ENCODE peak calls at places on chromosomes 11 and 22, in four cellular contexts. O, G, N and V are unnamed samples.
A peak's percentile ranks its signal among the peaks of the same experiment; 100 is the strongest.

GRCh38 chr11:82939456-82939855 is 37.9 kb downstream of the DDIAS start:
- DNase-seq in O (no peak), G (no peak), N (no peak), V (no peak)

GRCh38 chr11:97140885-97141494 is 751.2 kb downstream of the JRKL start:
- DNase-seq in O (no peak), G (no peak), N (no peak), V (no peak)

GRCh38 chr22:29205598-29206371 is at the start of gene EMID1:
- DNase-seq in O (no peak), G (peak; percentile 10), N (no peak), V (no peak)

GRCh38 chr11:9249252-9249651 is 15.9 kb downstream of the DENND5A start:
- DNase-seq in O (no peak), G (no peak), N (no peak), V (no peak)

GRCh38 chr11:74397531-74398243 is 546 bp downstream of the PGM2L1 start:
- DNase-seq in O (no peak), G (peak; percentile 56), N (peak; percentile 11), V (no peak)

GRCh38 chr11:6637871-6638270 is 17.7 kb downstream of the DCHS1 start:
- DNase-seq in O (no peak), G (no peak), N (no peak), V (peak; percentile 48)

GRCh38 chr11:60169264-60169915 is 13.5 kb downstream of the MS4A6A start:
- DNase-seq in O (no peak), G (peak; percentile 100), N (peak; percentile 2), V (no peak)

GRCh38 chr11:60971520-60971919 is at the start of gene CD6:
- DNase-seq in O (no peak), G (no peak), N (no peak), V (no peak)

GRCh38 chr22:20259336-20259705 is 8.8 kb downstream of the RTN4R start:
- DNase-seq in O (no peak), G (no peak), N (no peak), V (no peak)

GRCh38 chr22:30435674-30436126 is 10.1 kb downstream of the MTFP1 start:
- DNase-seq in O (no peak), G (peak; percentile 31), N (no peak), V (no peak)

GRCh38 chr22:22593964-22594656 is 35.0 kb upstream of the PRAME start:
- DNase-seq in O (no peak), G (peak; percentile 64), N (peak; percentile 39), V (peak; percentile 6)

GRCh38 chr11:79538775-79539174 is 97.9 kb upstream of the TENM4 start:
- DNase-seq in O (no peak), G (no peak), N (no peak), V (no peak)

GRCh38 chr11:69352715-69353325 is 58.9 kb downstream of the MYEOV start:
- DNase-seq in O (no peak), G (peak; percentile 96), N (peak; percentile 95), V (no peak)

GRCh38 chr22:35099883-35100282 is 33.9 kb downstream of the ISX start:
- DNase-seq in O (no peak), G (no peak), N (no peak), V (no peak)

GRCh38 chr11:46290598-46291309 is 13.3 kb downstream of the CREB3L1 start:
- DNase-seq in O (no peak), G (no peak), N (peak; percentile 94), V (peak; percentile 87)

GRCh38 chr22:22195265-22196017 is 49.1 kb upstream of the VPREB1 start:
- DNase-seq in O (no peak), G (peak; percentile 45), N (peak; percentile 40), V (peak; percentile 24)

GRCh38 chr11:15665368-15665871 is 550.7 kb downstream of the INSC start:
- DNase-seq in O (no peak), G (no peak), N (peak; percentile 81), V (no peak)

GRCh38 chr11:34207487-34207886 is 102.1 kb downstream of the NAT10 start:
- DNase-seq in O (no peak), G (no peak), N (no peak), V (no peak)

GRCh38 chr22:27973851-27974250 is 54.8 kb upstream of the PITPNB start:
- DNase-seq in O (no peak), G (no peak), N (no peak), V (no peak)

GRCh38 chr11:132158091-132158490 is 787.7 kb downstream of the NTM start:
- DNase-seq in O (no peak), G (peak; percentile 32), N (no peak), V (no peak)

GRCh38 chr11:18492888-18493287 is 33.9 kb downstream of the TSG101 start:
- DNase-seq in O (no peak), G (no peak), N (no peak), V (no peak)

GRCh38 chr11:128339721-128340271 is 247.6 kb downstream of the ETS1 start:
- DNase-seq in O (no peak), G (no peak), N (no peak), V (no peak)

GRCh38 chr11:16605440-16605970 is 132.9 kb upstream of the C11orf58 start:
- DNase-seq in O (no peak), G (peak; percentile 5), N (peak; percentile 12), V (no peak)

GRCh38 chr11:18243783-18244362 is 4.6 kb downstream of the SAA2 start:
- DNase-seq in O (no peak), G (peak; percentile 65), N (peak; percentile 67), V (peak; percentile 40)

GRCh38 chr11:115676768-115677167 is 172.6 kb upstream of the CADM1 start:
- DNase-seq in O (no peak), G (no peak), N (peak; percentile 7), V (peak; percentile 75)

GRCh38 chr11:78015878-78016277 is 7.2 kb downstream of the KCTD14 start:
- DNase-seq in O (no peak), G (no peak), N (no peak), V (no peak)

GRCh38 chr11:64765291-64765803 is 5.6 kb upstream of the PYGM start:
- DNase-seq in O (no peak), G (no peak), N (no peak), V (no peak)

GRCh38 chr22:45754822-45755221 is 83.2 kb downstream of the ATXN10 start:
- DNase-seq in O (no peak), G (no peak), N (no peak), V (no peak)

GRCh38 chr11:31820438-31820818 is 9.3 kb upstream of the PAX6 start:
- DNase-seq in O (no peak), G (no peak), N (no peak), V (no peak)

GRCh38 chr11:21511835-21512440 is 680.9 kb upstream of the ANO5 start:
- DNase-seq in O (no peak), G (no peak), N (peak; percentile 6), V (peak; percentile 40)

GRCh38 chr11:116613201-116613910 is 159.4 kb downstream of the BUD13 start:
- DNase-seq in O (no peak), G (no peak), N (no peak), V (no peak)

GRCh38 chr11:79472736-79473536 is 32.1 kb upstream of the TENM4 start:
- DNase-seq in O (no peak), G (no peak), N (no peak), V (no peak)

DNA sequence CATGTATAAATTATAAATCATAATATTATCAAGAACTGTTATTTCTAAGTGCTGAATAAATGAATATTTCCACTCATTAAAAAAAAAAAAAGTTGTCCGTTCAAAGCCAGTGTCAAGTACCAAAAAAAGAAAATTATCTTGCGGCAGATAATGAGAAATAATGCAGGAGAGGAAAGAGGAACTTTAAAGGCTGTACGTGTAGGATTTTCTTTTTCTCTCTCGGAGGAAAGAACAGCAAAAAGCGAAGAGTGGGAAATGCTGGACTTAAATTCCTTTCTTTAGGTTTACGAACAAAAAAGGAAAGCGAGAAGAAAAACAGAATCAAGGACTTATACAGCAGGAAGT is 999 bp upstream of the CCDC83 start:
- DNase-seq in O (no peak), G (no peak), N (no peak), V (no peak)
- H3K4me3 ChIP-seq in O (peak overlapping the region; percentile 54), G (peak overlapping the region; percentile 49), N (peak overlapping the region; percentile 72), V (peak overlapping the region; percentile 48)

GRCh38 chr11:843086-843704 is 543 bp downstream of the TSPAN4 start:
- DNase-seq in O (no peak), G (peak; percentile 30), N (no peak), V (no peak)
- TF ChIP-seq CTCF in O (no peak), G (peak; percentile 22), N (no peak), V (no peak)

GRCh38 chr11:84333196-84333595 is 1047.0 kb upstream of the CCDC90B start:
- DNase-seq in O (no peak), G (no peak), N (no peak), V (no peak)
- H3K4me3 ChIP-seq in O (no peak overlapping the region), G (no peak overlapping the region), N (no peak overlapping the region), V (no peak overlapping the region)

GRCh38 chr22:26483439-26484359 is at the start of the genes HPS4 and SRRD:
- DNase-seq in O (peak; percentile 50), G (peak; percentile 89), N (peak; percentile 73), V (peak; percentile 71)
- TF ChIP-seq CTCF in O (peak; percentile 39), G (no peak), N (no peak), V (no peak)

GRCh38 chr11:125166903-125167291 is 2.3 kb downstream of the PKNOX2 start:
- DNase-seq in O (no peak), G (no peak), N (no peak), V (no peak)

GRCh38 chr11:125165111-125165663 is 636 bp downstream of the PKNOX2 start:
- DNase-seq in O (no peak), G (peak; percentile 32), N (no peak), V (no peak)

GRCh38 chr11:125165664-125166346 is 1.3 kb downstream of the PKNOX2 start:
- DNase-seq in O (no peak), G (no peak), N (no peak), V (no peak)

GRCh38 chr11:125167292-125167953 is 2.9 kb downstream of the PKNOX2 start:
- DNase-seq in O (no peak), G (no peak), N (peak; percentile 49), V (no peak)

DNA sequence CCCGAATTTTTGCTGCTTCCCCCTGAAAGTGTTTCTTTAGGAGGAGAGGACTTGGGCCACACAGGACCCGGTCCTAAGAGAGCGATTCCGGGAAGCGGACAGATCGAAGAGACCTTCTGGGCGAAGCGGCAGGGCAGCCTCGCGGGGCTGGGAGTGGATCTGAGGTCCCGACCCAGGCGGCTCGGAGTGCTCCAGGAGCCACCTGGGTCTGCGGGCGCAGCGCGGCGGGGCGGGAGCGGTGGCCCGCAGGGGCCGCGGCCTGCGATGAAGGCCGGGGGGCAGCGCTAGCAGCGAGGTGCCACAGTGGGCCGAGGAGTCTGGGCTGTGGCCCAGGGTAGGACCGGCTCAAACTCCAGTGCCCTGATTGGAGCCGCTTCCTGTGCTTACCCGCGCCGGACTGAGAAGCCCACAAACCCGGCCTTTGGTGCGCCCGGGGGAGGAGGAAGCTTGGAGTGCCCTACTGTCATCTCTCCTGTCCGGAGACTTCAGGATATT is 1.8 kb downstream of the PKNOX2 start:
- DNase-seq in O (no peak), G (no peak), N (no peak), V (no peak)
- H3K4me3 ChIP-seq in O (peak overlapping the region; percentile 61), G (no peak overlapping the region), N (peak overlapping the region; percentile 88), V (peak overlapping the region; percentile 64)

DNA sequence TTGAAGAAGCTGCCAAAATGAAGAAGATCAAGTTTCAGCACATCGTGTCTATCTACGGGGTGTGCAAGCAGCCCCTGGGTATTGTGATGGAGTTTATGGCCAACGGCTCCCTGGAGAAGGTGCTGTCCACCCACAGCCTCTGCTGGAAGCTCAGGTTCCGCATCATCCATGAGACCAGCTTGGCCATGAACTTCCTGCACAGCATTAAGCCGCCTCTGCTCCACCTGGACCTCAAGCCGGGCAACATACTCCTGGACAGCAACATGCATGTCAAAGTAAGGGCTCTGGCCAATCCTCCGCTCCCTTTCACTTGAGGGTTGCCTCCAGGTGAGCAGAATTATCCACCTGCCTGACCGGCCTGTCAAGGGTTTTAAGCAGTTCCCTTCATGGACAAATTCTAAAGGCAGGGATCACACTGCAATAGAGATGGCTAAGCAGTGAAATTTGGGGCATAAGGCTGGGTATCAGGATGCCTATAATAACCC is 6.0 kb downstream of the ANKK1 start:
- DNase-seq in O (no peak), G (no peak), N (no peak), V (no peak)
- TF ChIP-seq CTCF in O (no peak), G (no peak), N (no peak), V (no peak)

GRCh38 chr11:72041364-72042058 is 38.8 kb downstream of the NUMA1 start:
- DNase-seq in O (no peak), G (peak; percentile 87), N (peak; percentile 60), V (peak; percentile 49)
- H3K4me3 ChIP-seq in O (peak overlapping the region; percentile 60), G (peak overlapping the region; percentile 28), N (peak overlapping the region; percentile 74), V (peak overlapping the region; percentile 78)